ENCODE peak calls at places on chromosomes 4 and X, in six cellular contexts. One of them, this sample, is unnamed.

GRCh38 chr4:121094297-121094966 is 22.1 kb upstream of the NDNF start:
- DNase-seq in RKO: no peak
- DNase-seq in PC-3: no peak
- DNase-seq in right cardiac atrium: no peak
- DNase-seq in activated T-helper 1 cell treated with anti-CD3 and anti-CD28 coated beads, Interleukin-12 subunit alpha, Interleukin-12 subunit beta, Interleukin-2, Interleukin-4 antibody, amounts not matched to agents 30 ng/mL and 10 ng/mL and 1 ng/mL, durations not matched to agents 14 hours and 24 hours and 36 hours: no peak
- DNase-seq in colonic mucosa: no peak
- DNase-seq in this sample: no peak

GRCh38 chr4:141900841-141901240 is 264.5 kb downstream of the IL15 start:
- DNase-seq in RKO: no peak
- DNase-seq in PC-3: peak; percentile 62
- DNase-seq in right cardiac atrium: no peak
- DNase-seq in activated T-helper 1 cell treated with anti-CD3 and anti-CD28 coated beads, Interleukin-12 subunit alpha, Interleukin-12 subunit beta, Interleukin-2, Interleukin-4 antibody, amounts not matched to agents 30 ng/mL and 10 ng/mL and 1 ng/mL, durations not matched to agents 14 hours and 24 hours and 36 hours: no peak
- DNase-seq in colonic mucosa: no peak
- DNase-seq in this sample: no peak

GRCh38 chr4:91525627-91526026 is 778.1 kb upstream of the GRID2 start:
- DNase-seq in RKO: no peak
- DNase-seq in PC-3: no peak
- DNase-seq in right cardiac atrium: no peak
- DNase-seq in activated T-helper 1 cell treated with anti-CD3 and anti-CD28 coated beads, Interleukin-12 subunit alpha, Interleukin-12 subunit beta, Interleukin-2, Interleukin-4 antibody, amounts not matched to agents 30 ng/mL and 10 ng/mL and 1 ng/mL, durations not matched to agents 14 hours and 24 hours and 36 hours: no peak
- DNase-seq in colonic mucosa: peak; percentile 43
- DNase-seq in this sample: no peak

GRCh38 chrX:47687249-47687648 is 28.3 kb upstream of the UXT start:
- DNase-seq in RKO: no peak
- DNase-seq in PC-3: peak; percentile 72
- DNase-seq in right cardiac atrium: no peak
- DNase-seq in activated T-helper 1 cell treated with anti-CD3 and anti-CD28 coated beads, Interleukin-12 subunit alpha, Interleukin-12 subunit beta, Interleukin-2, Interleukin-4 antibody, amounts not matched to agents 30 ng/mL and 10 ng/mL and 1 ng/mL, durations not matched to agents 14 hours and 24 hours and 36 hours: no peak
- DNase-seq in colonic mucosa: no peak
- DNase-seq in this sample: no peak

GRCh38 chr4:93065790-93066189 is 762.0 kb downstream of the GRID2 start:
- DNase-seq in RKO: no peak
- DNase-seq in PC-3: no peak
- DNase-seq in right cardiac atrium: no peak
- DNase-seq in activated T-helper 1 cell treated with anti-CD3 and anti-CD28 coated beads, Interleukin-12 subunit alpha, Interleukin-12 subunit beta, Interleukin-2, Interleukin-4 antibody, amounts not matched to agents 30 ng/mL and 10 ng/mL and 1 ng/mL, durations not matched to agents 14 hours and 24 hours and 36 hours: no peak
- DNase-seq in colonic mucosa: no peak
- DNase-seq in this sample: no peak

GRCh38 chr4:107115185-107115847 is 79.2 kb upstream of the DKK2 start:
- DNase-seq in RKO: no peak
- DNase-seq in PC-3: no peak
- DNase-seq in right cardiac atrium: no peak
- DNase-seq in activated T-helper 1 cell treated with anti-CD3 and anti-CD28 coated beads, Interleukin-12 subunit alpha, Interleukin-12 subunit beta, Interleukin-2, Interleukin-4 antibody, amounts not matched to agents 30 ng/mL and 10 ng/mL and 1 ng/mL, durations not matched to agents 14 hours and 24 hours and 36 hours: no peak
- DNase-seq in colonic mucosa: no peak
- DNase-seq in this sample: no peak

GRCh38 chrX:7083468-7084396 is 63.8 kb upstream of the STS start:
- DNase-seq in RKO: peak; percentile 75
- DNase-seq in PC-3: peak; percentile 89
- DNase-seq in right cardiac atrium: no peak
- DNase-seq in activated T-helper 1 cell treated with anti-CD3 and anti-CD28 coated beads, Interleukin-12 subunit alpha, Interleukin-12 subunit beta, Interleukin-2, Interleukin-4 antibody, amounts not matched to agents 30 ng/mL and 10 ng/mL and 1 ng/mL, durations not matched to agents 14 hours and 24 hours and 36 hours: peak; percentile 63
- DNase-seq in colonic mucosa: no peak
- DNase-seq in this sample: peak; percentile 77

GRCh38 chrX:46502848-46503247 is 42.4 kb downstream of the ZNF674 start:
- DNase-seq in RKO: no peak
- DNase-seq in PC-3: no peak
- DNase-seq in right cardiac atrium: no peak
- DNase-seq in activated T-helper 1 cell treated with anti-CD3 and anti-CD28 coated beads, Interleukin-12 subunit alpha, Interleukin-12 subunit beta, Interleukin-2, Interleukin-4 antibody, amounts not matched to agents 30 ng/mL and 10 ng/mL and 1 ng/mL, durations not matched to agents 14 hours and 24 hours and 36 hours: no peak
- DNase-seq in colonic mucosa: no peak
- DNase-seq in this sample: no peak

GRCh38 chrX:154000051-154000450 is 19.7 kb downstream of the IRAK1 start:
- DNase-seq in RKO: no peak
- DNase-seq in PC-3: peak; percentile 5
- DNase-seq in right cardiac atrium: no peak
- DNase-seq in activated T-helper 1 cell treated with anti-CD3 and anti-CD28 coated beads, Interleukin-12 subunit alpha, Interleukin-12 subunit beta, Interleukin-2, Interleukin-4 antibody, amounts not matched to agents 30 ng/mL and 10 ng/mL and 1 ng/mL, durations not matched to agents 14 hours and 24 hours and 36 hours: no peak
- DNase-seq in colonic mucosa: no peak
- DNase-seq in this sample: no peak

GRCh38 chr4:152976466-152976761 is 40.3 kb downstream of the FHDC1 start:
- DNase-seq in RKO: no peak
- DNase-seq in PC-3: no peak
- DNase-seq in right cardiac atrium: no peak
- DNase-seq in activated T-helper 1 cell treated with anti-CD3 and anti-CD28 coated beads, Interleukin-12 subunit alpha, Interleukin-12 subunit beta, Interleukin-2, Interleukin-4 antibody, amounts not matched to agents 30 ng/mL and 10 ng/mL and 1 ng/mL, durations not matched to agents 14 hours and 24 hours and 36 hours: no peak
- DNase-seq in colonic mucosa: no peak
- DNase-seq in this sample: no peak

GRCh38 chr4:184350213-184350817 is 124.0 kb downstream of the IRF2 start:
- DNase-seq in RKO: no peak
- DNase-seq in PC-3: no peak
- DNase-seq in right cardiac atrium: no peak
- DNase-seq in activated T-helper 1 cell treated with anti-CD3 and anti-CD28 coated beads, Interleukin-12 subunit alpha, Interleukin-12 subunit beta, Interleukin-2, Interleukin-4 antibody, amounts not matched to agents 30 ng/mL and 10 ng/mL and 1 ng/mL, durations not matched to agents 14 hours and 24 hours and 36 hours: no peak
- DNase-seq in colonic mucosa: no peak
- DNase-seq in this sample: no peak

GRCh38 chrX:135698924-135699323 is 14.5 kb upstream of the CT45A1 start:
- DNase-seq in RKO: no peak
- DNase-seq in PC-3: no peak
- DNase-seq in right cardiac atrium: no peak
- DNase-seq in activated T-helper 1 cell treated with anti-CD3 and anti-CD28 coated beads, Interleukin-12 subunit alpha, Interleukin-12 subunit beta, Interleukin-2, Interleukin-4 antibody, amounts not matched to agents 30 ng/mL and 10 ng/mL and 1 ng/mL, durations not matched to agents 14 hours and 24 hours and 36 hours: no peak
- DNase-seq in colonic mucosa: no peak
- DNase-seq in this sample: no peak

GRCh38 chrX:102042706-102043325 is 82.7 kb upstream of the TCEAL2 start:
- DNase-seq in RKO: no peak
- DNase-seq in PC-3: peak; percentile 1
- DNase-seq in right cardiac atrium: no peak
- DNase-seq in activated T-helper 1 cell treated with anti-CD3 and anti-CD28 coated beads, Interleukin-12 subunit alpha, Interleukin-12 subunit beta, Interleukin-2, Interleukin-4 antibody, amounts not matched to agents 30 ng/mL and 10 ng/mL and 1 ng/mL, durations not matched to agents 14 hours and 24 hours and 36 hours: no peak
- DNase-seq in colonic mucosa: no peak
- DNase-seq in this sample: no peak

GRCh38 chrX:108443065-108443464 is 3.4 kb downstream of the COL4A5 start:
- DNase-seq in RKO: no peak
- DNase-seq in PC-3: no peak
- DNase-seq in right cardiac atrium: no peak
- DNase-seq in activated T-helper 1 cell treated with anti-CD3 and anti-CD28 coated beads, Interleukin-12 subunit alpha, Interleukin-12 subunit beta, Interleukin-2, Interleukin-4 antibody, amounts not matched to agents 30 ng/mL and 10 ng/mL and 1 ng/mL, durations not matched to agents 14 hours and 24 hours and 36 hours: no peak
- DNase-seq in colonic mucosa: no peak
- DNase-seq in this sample: no peak

GRCh38 chr4:5974321-5974720 is 43.9 kb downstream of the C4orf50 start:
- DNase-seq in RKO: no peak
- DNase-seq in PC-3: no peak
- DNase-seq in right cardiac atrium: no peak
- DNase-seq in activated T-helper 1 cell treated with anti-CD3 and anti-CD28 coated beads, Interleukin-12 subunit alpha, Interleukin-12 subunit beta, Interleukin-2, Interleukin-4 antibody, amounts not matched to agents 30 ng/mL and 10 ng/mL and 1 ng/mL, durations not matched to agents 14 hours and 24 hours and 36 hours: no peak
- DNase-seq in colonic mucosa: no peak
- DNase-seq in this sample: no peak

GRCh38 chr4:147590249-147590920 is 26.8 kb upstream of the TMEM184C start:
- DNase-seq in RKO: peak; percentile 52
- DNase-seq in PC-3: peak; percentile 79
- DNase-seq in right cardiac atrium: peak; percentile 60
- DNase-seq in activated T-helper 1 cell treated with anti-CD3 and anti-CD28 coated beads, Interleukin-12 subunit alpha, Interleukin-12 subunit beta, Interleukin-2, Interleukin-4 antibody, amounts not matched to agents 30 ng/mL and 10 ng/mL and 1 ng/mL, durations not matched to agents 14 hours and 24 hours and 36 hours: no peak
- DNase-seq in colonic mucosa: peak; percentile 40
- DNase-seq in this sample: no peak

GRCh38 chrX:95145848-95146540 is 1472.0 kb downstream of the FAM133A start:
- DNase-seq in RKO: no peak
- DNase-seq in PC-3: no peak
- DNase-seq in right cardiac atrium: no peak
- DNase-seq in activated T-helper 1 cell treated with anti-CD3 and anti-CD28 coated beads, Interleukin-12 subunit alpha, Interleukin-12 subunit beta, Interleukin-2, Interleukin-4 antibody, amounts not matched to agents 30 ng/mL and 10 ng/mL and 1 ng/mL, durations not matched to agents 14 hours and 24 hours and 36 hours: no peak
- DNase-seq in colonic mucosa: no peak
- DNase-seq in this sample: no peak

GRCh38 chrX:45479835-45480422 is 279.3 kb upstream of the DIPK2B start:
- DNase-seq in RKO: peak; percentile 73
- DNase-seq in PC-3: peak; percentile 96
- DNase-seq in right cardiac atrium: no peak
- DNase-seq in activated T-helper 1 cell treated with anti-CD3 and anti-CD28 coated beads, Interleukin-12 subunit alpha, Interleukin-12 subunit beta, Interleukin-2, Interleukin-4 antibody, amounts not matched to agents 30 ng/mL and 10 ng/mL and 1 ng/mL, durations not matched to agents 14 hours and 24 hours and 36 hours: no peak
- DNase-seq in colonic mucosa: no peak
- DNase-seq in this sample: no peak

GRCh38 chrX:82748901-82749505 is 759.1 kb upstream of the POU3F4 start:
- DNase-seq in RKO: peak; percentile 46
- DNase-seq in PC-3: peak; percentile 57
- DNase-seq in right cardiac atrium: no peak
- DNase-seq in activated T-helper 1 cell treated with anti-CD3 and anti-CD28 coated beads, Interleukin-12 subunit alpha, Interleukin-12 subunit beta, Interleukin-2, Interleukin-4 antibody, amounts not matched to agents 30 ng/mL and 10 ng/mL and 1 ng/mL, durations not matched to agents 14 hours and 24 hours and 36 hours: no peak
- DNase-seq in colonic mucosa: no peak
- DNase-seq in this sample: no peak

GRCh38 chr4:33996075-33996718 is 2248.1 kb downstream of the ARAP2 start:
- DNase-seq in RKO: no peak
- DNase-seq in PC-3: no peak
- DNase-seq in right cardiac atrium: no peak
- DNase-seq in activated T-helper 1 cell treated with anti-CD3 and anti-CD28 coated beads, Interleukin-12 subunit alpha, Interleukin-12 subunit beta, Interleukin-2, Interleukin-4 antibody, amounts not matched to agents 30 ng/mL and 10 ng/mL and 1 ng/mL, durations not matched to agents 14 hours and 24 hours and 36 hours: no peak
- DNase-seq in colonic mucosa: no peak
- DNase-seq in this sample: no peak

GRCh38 chr4:55637272-55637820 is 1.2 kb upstream of the NMU start:
- DNase-seq in RKO: no peak
- DNase-seq in PC-3: no peak
- DNase-seq in right cardiac atrium: no peak
- DNase-seq in activated T-helper 1 cell treated with anti-CD3 and anti-CD28 coated beads, Interleukin-12 subunit alpha, Interleukin-12 subunit beta, Interleukin-2, Interleukin-4 antibody, amounts not matched to agents 30 ng/mL and 10 ng/mL and 1 ng/mL, durations not matched to agents 14 hours and 24 hours and 36 hours: no peak
- DNase-seq in colonic mucosa: no peak
- DNase-seq in this sample: no peak

GRCh38 chr4:125582302-125582701 is 267.5 kb downstream of the FAT4 start:
- DNase-seq in RKO: no peak
- DNase-seq in PC-3: peak; percentile 29
- DNase-seq in right cardiac atrium: no peak
- DNase-seq in activated T-helper 1 cell treated with anti-CD3 and anti-CD28 coated beads, Interleukin-12 subunit alpha, Interleukin-12 subunit beta, Interleukin-2, Interleukin-4 antibody, amounts not matched to agents 30 ng/mL and 10 ng/mL and 1 ng/mL, durations not matched to agents 14 hours and 24 hours and 36 hours: no peak
- DNase-seq in colonic mucosa: no peak
- DNase-seq in this sample: no peak

GRCh38 chr4:75545526-75545925 is 10.3 kb upstream of the ODAPH start:
- DNase-seq in RKO: no peak
- DNase-seq in PC-3: no peak
- DNase-seq in right cardiac atrium: no peak
- DNase-seq in activated T-helper 1 cell treated with anti-CD3 and anti-CD28 coated beads, Interleukin-12 subunit alpha, Interleukin-12 subunit beta, Interleukin-2, Interleukin-4 antibody, amounts not matched to agents 30 ng/mL and 10 ng/mL and 1 ng/mL, durations not matched to agents 14 hours and 24 hours and 36 hours: no peak
- DNase-seq in colonic mucosa: no peak
- DNase-seq in this sample: no peak

GRCh38 chr4:19577121-19577520 is 674.6 kb upstream of the SLIT2 start:
- DNase-seq in RKO: no peak
- DNase-seq in PC-3: no peak
- DNase-seq in right cardiac atrium: no peak
- DNase-seq in activated T-helper 1 cell treated with anti-CD3 and anti-CD28 coated beads, Interleukin-12 subunit alpha, Interleukin-12 subunit beta, Interleukin-2, Interleukin-4 antibody, amounts not matched to agents 30 ng/mL and 10 ng/mL and 1 ng/mL, durations not matched to agents 14 hours and 24 hours and 36 hours: no peak
- DNase-seq in colonic mucosa: no peak
- DNase-seq in this sample: no peak

This sample was measured in T-helper 2 cell treated with Interferon-gamma antibody and Interleukin-4, amounts not matched to agents 5 μg/mL and 100 μg/mL, for 36 hours.